ENCODE peak calls at places on chromosomes 12 and 14, in five cellular contexts. One of them, this sample, is unnamed.
A peak's percentile ranks its signal among the peaks of the same experiment; 100 is the strongest.

GRCh38 chr14:89025581-89026236 is 201.3 kb downstream of the TTC8 start:
- DNase-seq in neural progenitor cell: no peak
- DNase-seq in fibroblast of lung: peak; percentile 54
- DNase-seq in left ventricle myocardium inferior: no peak
- DNase-seq in A549: no peak
- DNase-seq in this sample: no peak

GRCh38 chr12:6766651-6767300 is 613 bp downstream of the PTMS start:
- DNase-seq in neural progenitor cell: peak; percentile 89
- DNase-seq in fibroblast of lung: peak; percentile 67
- DNase-seq in left ventricle myocardium inferior: peak; percentile 85
- DNase-seq in A549: peak; percentile 68
- DNase-seq in this sample: peak; percentile 94

GRCh38 chr12:47554046-47554653 is 151.7 kb downstream of the RPAP3 start:
- DNase-seq in neural progenitor cell: no peak
- DNase-seq in fibroblast of lung: no peak
- DNase-seq in left ventricle myocardium inferior: no peak
- DNase-seq in A549: no peak
- DNase-seq in this sample: no peak

GRCh38 chr14:94686511-94687160 is 74.4 kb downstream of the SERPINA3 start:
- DNase-seq in neural progenitor cell: no peak
- DNase-seq in fibroblast of lung: no peak
- DNase-seq in left ventricle myocardium inferior: no peak
- DNase-seq in A549: no peak
- DNase-seq in this sample: no peak

GRCh38 chr12:16163891-16164290 is 113.6 kb downstream of the SLC15A5 start:
- DNase-seq in neural progenitor cell: no peak
- DNase-seq in fibroblast of lung: no peak
- DNase-seq in left ventricle myocardium inferior: no peak
- DNase-seq in A549: no peak
- DNase-seq in this sample: no peak

GRCh38 chr14:47346849-47347248 is 328.6 kb downstream of the MDGA2 start:
- DNase-seq in neural progenitor cell: no peak
- DNase-seq in fibroblast of lung: no peak
- DNase-seq in left ventricle myocardium inferior: no peak
- DNase-seq in A549: no peak
- DNase-seq in this sample: no peak

GRCh38 chr12:92624236-92624635 is 78.6 kb upstream of the PLEKHG7 start:
- DNase-seq in neural progenitor cell: no peak
- DNase-seq in fibroblast of lung: peak; percentile 51
- DNase-seq in left ventricle myocardium inferior: no peak
- DNase-seq in A549: peak; percentile 43
- DNase-seq in this sample: no peak

GRCh38 chr14:65224799-65225198 is 122.5 kb upstream of the MAX start:
- DNase-seq in neural progenitor cell: no peak
- DNase-seq in fibroblast of lung: no peak
- DNase-seq in left ventricle myocardium inferior: no peak
- DNase-seq in A549: no peak
- DNase-seq in this sample: no peak

GRCh38 chr12:83388551-83388950 is 701.8 kb downstream of the TMTC2 start:
- DNase-seq in neural progenitor cell: no peak
- DNase-seq in fibroblast of lung: no peak
- DNase-seq in left ventricle myocardium inferior: no peak
- DNase-seq in A549: no peak
- DNase-seq in this sample: no peak

GRCh38 chr12:12095016-12095415 is 24.3 kb downstream of the BCL2L14 start:
- DNase-seq in neural progenitor cell: no peak
- DNase-seq in fibroblast of lung: peak; percentile 17
- DNase-seq in left ventricle myocardium inferior: no peak
- DNase-seq in A549: no peak
- DNase-seq in this sample: no peak

GRCh38 chr12:88185988-88186387 is 43.9 kb downstream of the TMTC3 start:
- DNase-seq in neural progenitor cell: no peak
- DNase-seq in fibroblast of lung: peak; percentile 62
- DNase-seq in left ventricle myocardium inferior: no peak
- DNase-seq in A549: peak; percentile 22
- DNase-seq in this sample: no peak

DNA sequence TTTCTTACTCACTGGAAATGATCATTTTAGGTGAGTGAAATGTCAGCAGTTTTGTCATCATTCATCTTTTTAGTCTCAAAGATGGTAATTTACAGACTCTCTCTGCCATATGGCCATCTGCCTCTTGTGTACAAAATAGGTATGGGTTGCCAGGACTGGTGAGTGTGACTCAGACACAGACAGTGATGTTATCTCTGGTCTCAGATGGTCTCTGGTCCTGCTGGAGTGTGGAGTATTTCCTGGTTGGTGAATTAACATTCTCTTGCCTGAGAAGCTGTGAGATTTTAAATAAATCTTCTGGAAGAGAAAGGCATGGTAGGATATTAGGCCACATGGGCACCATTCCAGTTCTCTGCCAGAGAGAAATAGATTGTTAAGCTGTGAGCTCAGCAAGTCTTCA is 207.0 kb downstream of the ATP23 start:
- DNase-seq in neural progenitor cell: no peak
- DNase-seq in fibroblast of lung: peak; percentile 59
- DNase-seq in left ventricle myocardium inferior: no peak
- DNase-seq in A549: peak; percentile 68
- DNase-seq in this sample: no peak
- TF ChIP-seq CTCF in neural progenitor cell: no peak
- TF ChIP-seq CTCF in fibroblast of lung: no peak
- TF ChIP-seq CTCF in left ventricle myocardium inferior: no peak
- TF ChIP-seq CTCF in A549: no peak
- TF ChIP-seq CTCF in this sample: no peak

GRCh38 chr14:99564903-99565259 is 39.1 kb downstream of the CCDC85C start:
- DNase-seq in neural progenitor cell: no peak
- DNase-seq in fibroblast of lung: no peak
- DNase-seq in left ventricle myocardium inferior: no peak
- DNase-seq in A549: no peak
- DNase-seq in this sample: no peak

GRCh38 chr14:99562848-99563748 is 40.9 kb downstream of the CCDC85C start:
- DNase-seq in neural progenitor cell: peak; percentile 97
- DNase-seq in fibroblast of lung: peak; percentile 72
- DNase-seq in left ventricle myocardium inferior: peak; percentile 82
- DNase-seq in A549: peak; percentile 86
- DNase-seq in this sample: peak; percentile 95

GRCh38 chr14:99563749-99564129 is 40.3 kb downstream of the CCDC85C start:
- DNase-seq in neural progenitor cell: no peak
- DNase-seq in fibroblast of lung: no peak
- DNase-seq in left ventricle myocardium inferior: no peak
- DNase-seq in A549: no peak
- DNase-seq in this sample: no peak

GRCh38 chr14:99565383-99565782 is 38.6 kb downstream of the CCDC85C start:
- DNase-seq in neural progenitor cell: no peak
- DNase-seq in fibroblast of lung: no peak
- DNase-seq in left ventricle myocardium inferior: no peak
- DNase-seq in A549: no peak
- DNase-seq in this sample: no peak

GRCh38 chr14:99564256-99564902 is 39.6 kb downstream of the CCDC85C start:
- DNase-seq in neural progenitor cell: no peak
- DNase-seq in fibroblast of lung: peak; percentile 90
- DNase-seq in left ventricle myocardium inferior: peak; percentile 62
- DNase-seq in A549: peak; percentile 44
- DNase-seq in this sample: no peak
- H3K4me1 ChIP-seq in neural progenitor cell: peaks cover 63% of the 10 kb centered on the region
- H3K4me1 ChIP-seq in fibroblast of lung: peaks cover 6% of the 10 kb centered on the region
- H3K4me1 ChIP-seq in left ventricle myocardium inferior: peaks cover 95% of the 10 kb centered on the region
- H3K4me1 ChIP-seq in A549: peaks cover 80% of the 10 kb centered on the region
- H3K4me1 ChIP-seq in this sample: peaks cover 61% of the 10 kb centered on the region

GRCh38 chr12:24014240-24014639 is 64.8 kb upstream of the SOX5 start:
- DNase-seq in neural progenitor cell: peak; percentile 60
- DNase-seq in fibroblast of lung: no peak
- DNase-seq in left ventricle myocardium inferior: no peak
- DNase-seq in A549: no peak
- DNase-seq in this sample: no peak

GRCh38 chr12:24015771-24016170 is 66.3 kb upstream of the SOX5 start:
- DNase-seq in neural progenitor cell: peak; percentile 32
- DNase-seq in fibroblast of lung: no peak
- DNase-seq in left ventricle myocardium inferior: no peak
- DNase-seq in A549: no peak
- DNase-seq in this sample: no peak

GRCh38 chr12:24011927-24012326 is 62.5 kb upstream of the SOX5 start:
- DNase-seq in neural progenitor cell: no peak
- DNase-seq in fibroblast of lung: no peak
- DNase-seq in left ventricle myocardium inferior: no peak
- DNase-seq in A549: no peak
- DNase-seq in this sample: no peak

GRCh38 chr12:24014853-24015590 is 65.6 kb upstream of the SOX5 start:
- DNase-seq in neural progenitor cell: peak; percentile 89
- DNase-seq in fibroblast of lung: no peak
- DNase-seq in left ventricle myocardium inferior: no peak
- DNase-seq in A549: no peak
- DNase-seq in this sample: no peak

GRCh38 chr12:24012528-24012927 is 63.1 kb upstream of the SOX5 start:
- DNase-seq in neural progenitor cell: no peak
- DNase-seq in fibroblast of lung: peak; percentile 26
- DNase-seq in left ventricle myocardium inferior: no peak
- DNase-seq in A549: no peak
- DNase-seq in this sample: no peak
- TF ChIP-seq CTCF in neural progenitor cell: peak; percentile 18
- TF ChIP-seq CTCF in fibroblast of lung: no peak
- TF ChIP-seq CTCF in left ventricle myocardium inferior: peak; percentile 25
- TF ChIP-seq CTCF in A549: no peak
- TF ChIP-seq CTCF in this sample: peak; percentile 16

DNA sequence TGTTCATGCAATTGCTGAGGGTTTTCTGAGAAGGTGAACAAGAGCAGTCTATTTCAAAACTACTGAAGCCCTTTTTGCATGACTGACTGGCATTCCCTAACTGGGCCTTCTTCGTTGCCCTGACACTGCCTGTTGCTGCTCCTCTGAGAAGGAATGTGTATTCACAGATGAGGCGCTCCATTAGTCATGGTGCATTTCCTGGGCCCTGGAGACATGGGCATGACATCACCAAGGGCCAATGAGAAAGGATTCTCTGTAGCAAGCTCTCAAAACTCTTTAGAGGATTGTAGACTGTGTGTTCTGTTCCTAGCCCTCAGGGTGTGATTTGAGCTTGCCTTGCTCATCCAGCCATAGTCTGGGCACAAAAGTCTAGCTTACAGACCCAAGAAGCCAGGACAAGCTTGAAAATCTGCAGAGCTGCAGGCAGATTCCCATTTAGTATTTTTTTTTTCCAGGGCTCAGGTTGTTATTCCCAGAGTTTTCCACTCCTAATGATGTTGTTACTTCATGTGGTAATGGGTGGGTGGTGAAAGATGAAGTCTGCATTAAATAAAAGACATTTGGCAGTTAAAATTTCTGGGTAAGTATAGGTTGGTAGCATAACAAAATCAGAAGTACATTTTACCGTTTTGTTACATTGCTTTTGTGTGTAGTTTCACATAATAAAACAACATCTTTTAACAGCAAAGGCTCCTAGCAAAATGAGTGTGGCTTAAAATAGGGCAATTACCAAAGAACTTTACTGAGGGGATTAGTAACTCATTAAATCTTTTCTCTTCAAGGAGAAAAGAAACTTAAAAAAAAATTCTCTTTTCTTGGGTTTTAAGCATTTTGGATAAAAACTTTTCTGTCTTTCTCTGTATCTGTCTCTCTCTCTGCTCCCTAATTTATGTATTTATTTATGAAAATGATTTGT is 318.4 kb downstream of the RAD51B start:
- DNase-seq in neural progenitor cell: peak; percentile 90
- DNase-seq in fibroblast of lung: peak; percentile 83
- DNase-seq in left ventricle myocardium inferior: no peak
- DNase-seq in A549: peak; percentile 98
- DNase-seq in this sample: peak; percentile 84
- H3K4me1 ChIP-seq in neural progenitor cell: peaks cover 41% of the 10 kb centered on the region
- H3K4me1 ChIP-seq in fibroblast of lung: peaks cover 17% of the 10 kb centered on the region
- H3K4me1 ChIP-seq in left ventricle myocardium inferior: peaks cover 49% of the 10 kb centered on the region
- H3K4me1 ChIP-seq in A549: peaks cover 67% of the 10 kb centered on the region
- H3K4me1 ChIP-seq in this sample: peaks cover 49% of the 10 kb centered on the region

This sample was measured in kidney.